ENCODE peak calls at places on chromosomes 12 and 14, in eight cellular contexts. O, J, U, F, D, A, X and N are unnamed samples.
A peak's percentile ranks its signal among the peaks of the same experiment; 100 is the strongest.

GRCh38 chr12:93167331-93167730 is 210.4 kb upstream of the NUDT4 start:
- DNase-seq in O (no peak), J (no peak), U (no peak), F (no peak), D (no peak), A (no peak), X (no peak), N (no peak)

GRCh38 chr14:84894254-84894653 is 635.7 kb upstream of the FLRT2 start:
- DNase-seq in O (no peak), J (no peak), U (no peak), F (no peak), D (no peak), A (no peak), X (no peak), N (no peak)

GRCh38 chr14:97580923-97581495 is 783.8 kb downstream of the VRK1 start:
- DNase-seq in O (no peak), J (no peak), U (no peak), F (no peak), D (no peak), A (no peak), X (no peak), N (no peak)

GRCh38 chr14:96923003-96923402 is 125.8 kb downstream of the VRK1 start:
- DNase-seq in O (no peak), J (no peak), U (no peak), F (no peak), D (no peak), A (no peak), X (no peak), N (no peak)

GRCh38 chr14:75247286-75247922 is 31.2 kb upstream of the FOS start:
- DNase-seq in O (no peak), J (no peak), U (no peak), F (no peak), D (no peak), A (no peak), X (no peak), N (no peak)

GRCh38 chr12:58711968-58712367 is 208.3 kb downstream of the LRIG3 start:
- DNase-seq in O (no peak), J (peak; percentile 80), U (no peak), F (no peak), D (no peak), A (no peak), X (no peak), N (no peak)

GRCh38 chr12:130613831-130614230 is 102.3 kb downstream of the RIMBP2 start:
- DNase-seq in O (no peak), J (no peak), U (no peak), F (no peak), D (no peak), A (no peak), X (no peak), N (no peak)

GRCh38 chr14:72812292-72812851 is 81.5 kb downstream of the DPF3 start:
- DNase-seq in O (peak; percentile 83), J (no peak), U (no peak), F (no peak), D (peak; percentile 27), A (peak; percentile 76), X (no peak), N (no peak)

GRCh38 chr12:130104114-130104513 is 58.1 kb upstream of the FZD10 start:
- DNase-seq in O (no peak), J (no peak), U (no peak), F (no peak), D (no peak), A (no peak), X (no peak), N (no peak)

GRCh38 chr12:104570174-104570907 is 113.6 kb downstream of the CHST11 start:
- DNase-seq in O (no peak), J (no peak), U (no peak), F (no peak), D (no peak), A (no peak), X (no peak), N (no peak)

GRCh38 chr12:104567832-104568490 is 111.2 kb downstream of the CHST11 start:
- DNase-seq in O (no peak), J (no peak), U (no peak), F (no peak), D (no peak), A (no peak), X (no peak), N (no peak)

GRCh38 chr12:104569348-104570173 is 112.8 kb downstream of the CHST11 start:
- DNase-seq in O (no peak), J (no peak), U (peak; percentile 16), F (no peak), D (peak; percentile 31), A (no peak), X (no peak), N (peak; percentile 20)

GRCh38 chr12:104568881-104569280 is 112.1 kb downstream of the CHST11 start:
- DNase-seq in O (no peak), J (no peak), U (no peak), F (no peak), D (no peak), A (no peak), X (no peak), N (no peak)

GRCh38 chr12:104571328-104571727 is 114.6 kb downstream of the CHST11 start:
- DNase-seq in O (no peak), J (no peak), U (no peak), F (no peak), D (no peak), A (no peak), X (no peak), N (no peak)
- H3K4me1 ChIP-seq in O (no peaks in the 10 kb centered on the region), J (no peaks in the 10 kb centered on the region), U (no peaks in the 10 kb centered on the region), F (no peaks in the 10 kb centered on the region), D (peaks cover 12% of the 10 kb centered on the region), A (no peaks in the 10 kb centered on the region), X (peaks cover 7% of the 10 kb centered on the region), N (no peaks in the 10 kb centered on the region)

GRCh38 chr14:95876769-95877490 is at the start of gene TUNAR:
- DNase-seq in O (no peak), J (no peak), U (no peak), F (no peak), D (no peak), A (no peak), X (no peak), N (peak; percentile 54)
- TF ChIP-seq CTCF in O (no peak), J (no peak), U (no peak), F (no peak), D (no peak), A (no peak), X (no peak), N (peak; percentile 45)

DNA sequence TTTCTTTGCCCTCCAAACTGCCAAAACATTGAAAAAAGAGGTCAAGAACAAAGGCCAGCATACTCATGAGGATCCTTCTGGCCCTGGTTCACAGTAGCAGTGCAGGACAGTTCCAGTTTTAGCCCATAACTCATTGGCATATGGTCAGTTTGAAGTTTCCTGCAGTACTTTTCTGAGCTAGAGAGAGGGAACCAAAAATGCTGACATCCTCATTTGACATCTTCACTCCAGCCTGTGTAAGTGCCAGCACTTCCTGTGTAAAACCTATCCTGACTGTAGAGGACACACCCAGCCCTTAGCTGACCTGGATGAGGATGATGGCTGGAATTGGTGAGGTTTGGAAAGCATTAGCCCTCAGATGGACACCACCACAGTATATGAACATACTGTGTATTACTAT is 84.1 kb downstream of the FGD4 start:
- DNase-seq in O (no peak), J (no peak), U (no peak), F (no peak), D (no peak), A (no peak), X (no peak), N (no peak)
- TF ChIP-seq POLR2A in O (no peak), J (no peak), U (no peak), F (no peak), D (no peak), A (no peak), X (no peak), N (no peak)

GRCh38 chr14:92676448-92677086 is 71.9 kb downstream of the LGMN start:
- DNase-seq in O (peak; percentile 66), J (no peak), U (no peak), F (no peak), D (no peak), A (no peak), X (no peak), N (no peak)

GRCh38 chr14:92677087-92677668 is 71.2 kb downstream of the LGMN start:
- DNase-seq in O (peak; percentile 62), J (no peak), U (no peak), F (no peak), D (no peak), A (no peak), X (no peak), N (no peak)

GRCh38 chr14:92677955-92678354 is 70.5 kb downstream of the LGMN start:
- DNase-seq in O (peak; percentile 29), J (no peak), U (no peak), F (no peak), D (no peak), A (no peak), X (no peak), N (no peak)

GRCh38 chr14:92675421-92675820 is 73.0 kb downstream of the LGMN start:
- DNase-seq in O (peak; percentile 33), J (no peak), U (no peak), F (no peak), D (no peak), A (no peak), X (no peak), N (no peak)

DNA sequence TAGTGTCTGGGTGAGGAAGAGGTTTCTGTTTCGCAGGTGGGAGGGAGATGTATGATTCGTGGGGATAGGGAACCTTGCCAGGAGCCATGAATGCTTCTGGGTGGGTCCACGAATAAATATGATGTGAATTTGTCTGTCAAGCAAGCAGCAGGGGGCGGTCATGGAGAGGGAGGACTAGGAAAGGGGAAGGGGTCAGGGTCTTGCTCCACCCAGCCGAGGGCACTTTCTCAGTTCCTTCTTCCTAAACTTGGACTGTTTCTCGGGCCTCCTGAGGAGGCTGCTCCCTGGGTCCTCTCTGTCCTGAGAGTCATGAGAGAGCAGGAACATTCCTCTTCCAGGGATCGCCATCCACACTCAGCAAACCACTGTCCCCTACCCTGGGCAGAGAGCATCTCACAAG is 72.4 kb downstream of the LGMN start:
- DNase-seq in O (peak; percentile 67), J (no peak), U (no peak), F (no peak), D (no peak), A (no peak), X (no peak), N (no peak)
- H3K4me1 ChIP-seq in O (no peaks in the 10 kb centered on the region), J (no peaks in the 10 kb centered on the region), U (no peaks in the 10 kb centered on the region), F (no peaks in the 10 kb centered on the region), D (peaks cover 5% of the 10 kb centered on the region), A (no peaks in the 10 kb centered on the region), X (no peaks in the 10 kb centered on the region), N (peaks cover 4% of the 10 kb centered on the region)

GRCh38 chr12:41936333-41936732 is 208.3 kb downstream of the GXYLT1 start:
- DNase-seq in O (no peak), J (no peak), U (no peak), F (no peak), D (no peak), A (no peak), X (peak; percentile 15), N (no peak)
- TF ChIP-seq CTCF in O (no peak), J (no peak), U (no peak), F (no peak), D (no peak), A (no peak), X (no peak), N (no peak)

GRCh38 chr14:104138098-104138890 is at the start of gene KIF26A:
- DNase-seq in O (peak; percentile 60), J (no peak), U (no peak), F (no peak), D (no peak), A (no peak), X (peak; percentile 74), N (peak; percentile 41)
- TF ChIP-seq POLR2A in O (no peak), J (no peak), U (no peak), F (no peak), D (no peak), A (no peak), X (peak; percentile 11), N (no peak)